ENCODE peak calls at places on chromosomes 6 and 20, in six cellular contexts. One of them, this sample, is unnamed.

GRCh38 chr6:162622572-162622971 is 105.0 kb downstream of the PRKN start:
- DNase-seq in cardiac muscle cell: peak
- DNase-seq in right atrium auricular region: no peak
- DNase-seq in NB4: no peak
- DNase-seq in kidney epithelial cell: no peak
- DNase-seq in A673: no peak
- DNase-seq in this sample: no peak

GRCh38 chr6:117919775-117920492 is 12.9 kb downstream of the SLC35F1 start:
- DNase-seq in cardiac muscle cell: peak
- DNase-seq in right atrium auricular region: no peak
- DNase-seq in NB4: peak
- DNase-seq in kidney epithelial cell: no peak
- DNase-seq in A673: peak
- DNase-seq in this sample: no peak

GRCh38 chr20:14334306-14334930 is 3.0 kb downstream of the FLRT3 start:
- DNase-seq in cardiac muscle cell: peak
- DNase-seq in right atrium auricular region: no peak
- DNase-seq in NB4: peak
- DNase-seq in kidney epithelial cell: peak
- DNase-seq in A673: peak
- DNase-seq in this sample: no peak

GRCh38 chr6:125014157-125014957 is 52.1 kb downstream of the RNF217 start:
- DNase-seq in cardiac muscle cell: no peak
- DNase-seq in right atrium auricular region: no peak
- DNase-seq in NB4: peak
- DNase-seq in kidney epithelial cell: no peak
- DNase-seq in A673: peak
- DNase-seq in this sample: no peak

GRCh38 chr20:25402583-25402982 is 4.9 kb upstream of the GINS1 start:
- DNase-seq in cardiac muscle cell: no peak
- DNase-seq in right atrium auricular region: no peak
- DNase-seq in NB4: no peak
- DNase-seq in kidney epithelial cell: no peak
- DNase-seq in A673: no peak
- DNase-seq in this sample: no peak

GRCh38 chr20:62905536-62906117 is 20.7 kb downstream of the DIDO1 start:
- DNase-seq in cardiac muscle cell: no peak
- DNase-seq in right atrium auricular region: no peak
- DNase-seq in NB4: no peak
- DNase-seq in kidney epithelial cell: no peak
- DNase-seq in A673: no peak
- DNase-seq in this sample: no peak

GRCh38 chr6:41674231-41675000 is 36.1 kb downstream of the MDFI start:
- DNase-seq in cardiac muscle cell: no peak
- DNase-seq in right atrium auricular region: no peak
- DNase-seq in NB4: no peak
- DNase-seq in kidney epithelial cell: no peak
- DNase-seq in A673: no peak
- DNase-seq in this sample: no peak

GRCh38 chr6:107784669-107785068 is 39.4 kb downstream of the SCML4 start:
- DNase-seq in cardiac muscle cell: no peak
- DNase-seq in right atrium auricular region: no peak
- DNase-seq in NB4: peak
- DNase-seq in kidney epithelial cell: no peak
- DNase-seq in A673: no peak
- DNase-seq in this sample: no peak

GRCh38 chr6:142387997-142388815 is 86.4 kb downstream of the ADGRG6 start:
- DNase-seq in cardiac muscle cell: peak
- DNase-seq in right atrium auricular region: no peak
- DNase-seq in NB4: peak
- DNase-seq in kidney epithelial cell: no peak
- DNase-seq in A673: peak
- DNase-seq in this sample: no peak

GRCh38 chr6:22709804-22710203 is 140.4 kb downstream of the HDGFL1 start:
- DNase-seq in cardiac muscle cell: no peak
- DNase-seq in right atrium auricular region: no peak
- DNase-seq in NB4: no peak
- DNase-seq in kidney epithelial cell: no peak
- DNase-seq in A673: no peak
- DNase-seq in this sample: no peak

GRCh38 chr6:40442591-40442990 is 144.6 kb downstream of the LRFN2 start:
- DNase-seq in cardiac muscle cell: no peak
- DNase-seq in right atrium auricular region: no peak
- DNase-seq in NB4: no peak
- DNase-seq in kidney epithelial cell: no peak
- DNase-seq in A673: no peak
- DNase-seq in this sample: no peak

GRCh38 chr6:53524455-53524815 is 20.5 kb downstream of the GCLC start:
- DNase-seq in cardiac muscle cell: no peak
- DNase-seq in right atrium auricular region: no peak
- DNase-seq in NB4: no peak
- DNase-seq in kidney epithelial cell: no peak
- DNase-seq in A673: peak
- DNase-seq in this sample: peak

GRCh38 chr20:36462440-36463211 is 78.7 kb upstream of the MYL9 start:
- DNase-seq in cardiac muscle cell: no peak
- DNase-seq in right atrium auricular region: peak
- DNase-seq in NB4: peak
- DNase-seq in kidney epithelial cell: no peak
- DNase-seq in A673: no peak
- DNase-seq in this sample: no peak

GRCh38 chr20:982754-983153 is 19.4 kb downstream of the RSPO4 start:
- DNase-seq in cardiac muscle cell: no peak
- DNase-seq in right atrium auricular region: no peak
- DNase-seq in NB4: no peak
- DNase-seq in kidney epithelial cell: no peak
- DNase-seq in A673: peak
- DNase-seq in this sample: no peak

GRCh38 chr20:25549866-25550477 is 35.4 kb downstream of the NINL start:
- DNase-seq in cardiac muscle cell: no peak
- DNase-seq in right atrium auricular region: no peak
- DNase-seq in NB4: no peak
- DNase-seq in kidney epithelial cell: no peak
- DNase-seq in A673: no peak
- DNase-seq in this sample: no peak

GRCh38 chr20:10487354-10488115 is 52.4 kb downstream of the SLX4IP start:
- DNase-seq in cardiac muscle cell: no peak
- DNase-seq in right atrium auricular region: no peak
- DNase-seq in NB4: peak
- DNase-seq in kidney epithelial cell: peak
- DNase-seq in A673: no peak
- DNase-seq in this sample: no peak

GRCh38 chr6:106087548-106088325 is 1.6 kb downstream of the PRDM1 start:
- DNase-seq in cardiac muscle cell: peak
- DNase-seq in right atrium auricular region: no peak
- DNase-seq in NB4: no peak
- DNase-seq in kidney epithelial cell: peak
- DNase-seq in A673: peak
- DNase-seq in this sample: no peak

GRCh38 chr20:63955281-63955845 is 853 bp downstream of the UCKL1 start:
- DNase-seq in cardiac muscle cell: peak
- DNase-seq in right atrium auricular region: no peak
- DNase-seq in NB4: peak
- DNase-seq in kidney epithelial cell: no peak
- DNase-seq in A673: peak
- DNase-seq in this sample: no peak

GRCh38 chr6:72580281-72580940 is 41.5 kb upstream of the KCNQ5 start:
- DNase-seq in cardiac muscle cell: peak
- DNase-seq in right atrium auricular region: no peak
- DNase-seq in NB4: peak
- DNase-seq in kidney epithelial cell: peak
- DNase-seq in A673: peak
- DNase-seq in this sample: peak

GRCh38 chr20:10949930-10950783 is 276.4 kb upstream of the JAG1 start:
- DNase-seq in cardiac muscle cell: no peak
- DNase-seq in right atrium auricular region: no peak
- DNase-seq in NB4: no peak
- DNase-seq in kidney epithelial cell: no peak
- DNase-seq in A673: no peak
- DNase-seq in this sample: no peak

GRCh38 chr6:112044856-112045255 is 9.0 kb upstream of the CCN6 start:
- DNase-seq in cardiac muscle cell: no peak
- DNase-seq in right atrium auricular region: no peak
- DNase-seq in NB4: no peak
- DNase-seq in kidney epithelial cell: peak
- DNase-seq in A673: no peak
- DNase-seq in this sample: no peak

GRCh38 chr6:115870464-115870863 is 190.2 kb downstream of the FRK start:
- DNase-seq in cardiac muscle cell: no peak
- DNase-seq in right atrium auricular region: no peak
- DNase-seq in NB4: no peak
- DNase-seq in kidney epithelial cell: no peak
- DNase-seq in A673: no peak
- DNase-seq in this sample: no peak

GRCh38 chr6:1263039-1263849 is 48.7 kb upstream of the FOXQ1 start:
- DNase-seq in cardiac muscle cell: no peak
- DNase-seq in right atrium auricular region: peak
- DNase-seq in NB4: peak
- DNase-seq in kidney epithelial cell: no peak
- DNase-seq in A673: no peak
- DNase-seq in this sample: no peak

GRCh38 chr20:33419140-33419974 is 18.0 kb upstream of the CDK5RAP1 start:
- DNase-seq in cardiac muscle cell: peak
- DNase-seq in right atrium auricular region: peak
- DNase-seq in NB4: no peak
- DNase-seq in kidney epithelial cell: no peak
- DNase-seq in A673: no peak
- DNase-seq in this sample: no peak

GRCh38 chr20:25281541-25281991 is 33.7 kb downstream of the PYGB start:
- DNase-seq in cardiac muscle cell: no peak
- DNase-seq in right atrium auricular region: no peak
- DNase-seq in NB4: peak
- DNase-seq in kidney epithelial cell: no peak
- DNase-seq in A673: no peak
- DNase-seq in this sample: no peak

GRCh38 chr6:6057442-6058053 is 50.8 kb upstream of the NRN1 start:
- DNase-seq in cardiac muscle cell: peak
- DNase-seq in right atrium auricular region: no peak
- DNase-seq in NB4: peak
- DNase-seq in kidney epithelial cell: peak
- DNase-seq in A673: peak
- DNase-seq in this sample: peak

GRCh38 chr6:28719275-28719940 is 193.7 kb downstream of the GPX5 start:
- DNase-seq in cardiac muscle cell: no peak
- DNase-seq in right atrium auricular region: no peak
- DNase-seq in NB4: peak
- DNase-seq in kidney epithelial cell: no peak
- DNase-seq in A673: peak
- DNase-seq in this sample: no peak

GRCh38 chr6:57040011-57040410 is 6.5 kb upstream of the KIAA1586 start:
- DNase-seq in cardiac muscle cell: no peak
- DNase-seq in right atrium auricular region: no peak
- DNase-seq in NB4: peak
- DNase-seq in kidney epithelial cell: no peak
- DNase-seq in A673: peak
- DNase-seq in this sample: no peak
- TF ChIP-seq CTCF in cardiac muscle cell: peak
- TF ChIP-seq CTCF in right atrium auricular region: no peak
- TF ChIP-seq CTCF in NB4: peak
- TF ChIP-seq CTCF in kidney epithelial cell: peak
- TF ChIP-seq CTCF in A673: peak
- TF ChIP-seq CTCF in this sample: no peak

DNA sequence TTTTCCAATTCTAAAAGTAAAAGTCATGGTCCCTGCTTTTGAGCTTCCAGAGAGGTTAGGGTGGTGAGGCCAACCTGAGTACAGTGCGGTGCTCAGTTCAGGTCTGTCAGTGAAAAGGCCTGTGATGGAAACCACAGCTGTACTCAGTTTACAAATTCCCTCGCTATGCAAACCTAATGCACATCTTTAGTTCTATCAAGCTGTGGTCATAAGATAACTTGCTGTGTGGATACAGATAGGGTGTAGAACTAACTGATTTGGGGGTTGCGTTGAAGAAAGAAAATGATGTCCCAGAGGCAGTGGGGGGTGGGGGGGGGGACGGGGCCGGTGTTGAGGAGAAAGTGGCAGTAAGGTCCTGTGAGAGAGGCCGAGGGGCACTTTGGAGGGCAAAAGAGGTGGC is 22.8 kb upstream of the MBOAT1 start:
- DNase-seq in cardiac muscle cell: no peak
- DNase-seq in right atrium auricular region: no peak
- DNase-seq in NB4: no peak
- DNase-seq in kidney epithelial cell: no peak
- DNase-seq in A673: no peak
- DNase-seq in this sample: no peak
- H3K4me3 ChIP-seq in cardiac muscle cell: no peak
- H3K4me3 ChIP-seq in right atrium auricular region: no peak
- H3K4me3 ChIP-seq in NB4: no peak
- H3K4me3 ChIP-seq in kidney epithelial cell: no peak
- H3K4me3 ChIP-seq in A673: no peak
- H3K4me3 ChIP-seq in this sample: no peak

DNA sequence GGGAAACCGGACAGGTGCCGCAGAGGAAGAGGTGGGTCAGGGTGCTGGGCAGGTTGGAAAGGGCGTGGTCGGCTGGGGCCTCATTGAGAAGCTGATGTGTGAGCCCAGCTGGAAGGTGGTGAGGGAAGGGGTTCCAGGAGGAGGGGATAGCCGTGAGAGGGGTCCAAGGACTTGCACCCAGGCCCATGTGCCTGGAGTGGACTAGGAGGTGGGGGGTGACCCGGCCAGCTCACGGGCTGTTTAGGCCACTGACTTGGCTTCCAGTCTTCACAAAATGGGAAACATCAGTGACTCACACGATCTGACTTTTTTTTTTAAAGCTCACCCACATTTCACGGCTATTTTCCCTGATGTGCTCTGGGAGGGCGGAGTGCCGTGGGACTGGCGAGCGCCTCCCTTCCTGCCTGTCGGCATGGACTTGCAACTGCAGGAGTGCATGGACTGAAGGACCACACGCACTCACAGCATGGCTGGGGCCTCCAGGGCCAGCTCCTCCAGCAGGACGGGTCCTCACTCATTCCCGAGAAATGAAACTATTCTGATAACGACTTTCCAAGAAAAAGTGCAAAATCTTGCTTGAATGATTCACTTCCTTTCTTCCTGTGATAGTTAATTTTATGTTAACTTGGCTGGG is 13.5 kb upstream of the PDE10A start:
- DNase-seq in cardiac muscle cell: no peak
- DNase-seq in right atrium auricular region: no peak
- DNase-seq in NB4: no peak
- DNase-seq in kidney epithelial cell: no peak
- DNase-seq in A673: no peak
- DNase-seq in this sample: no peak
- TF ChIP-seq CTCF in cardiac muscle cell: peak
- TF ChIP-seq CTCF in right atrium auricular region: peak
- TF ChIP-seq CTCF in NB4: no peak
- TF ChIP-seq CTCF in kidney epithelial cell: no peak
- TF ChIP-seq CTCF in A673: no peak
- TF ChIP-seq CTCF in this sample: no peak

GRCh38 chr6:150690681-150691080 is 91.0 kb downstream of the PLEKHG1 start:
- DNase-seq in cardiac muscle cell: no peak
- DNase-seq in right atrium auricular region: no peak
- DNase-seq in NB4: no peak
- DNase-seq in kidney epithelial cell: no peak
- DNase-seq in A673: no peak
- DNase-seq in this sample: no peak
- H3K4me3 ChIP-seq in cardiac muscle cell: no peak
- H3K4me3 ChIP-seq in right atrium auricular region: no peak
- H3K4me3 ChIP-seq in NB4: no peak
- H3K4me3 ChIP-seq in kidney epithelial cell: no peak
- H3K4me3 ChIP-seq in A673: no peak
- H3K4me3 ChIP-seq in this sample: no peak